ENCODE peak calls at places on chromosomes 7 and 10, in eight cellular contexts. Q, O, E, D, K, B, N and R are unnamed samples.

GRCh38 chr10:75211007-75211735 is 575 bp downstream of the VDAC2 start:
- DNase-seq in K (peak), D (no peak), O (peak), Q (peak), B (peak), E (peak), N (peak), R (no peak)

GRCh38 chr7:142537760-142538159 is 211.5 kb upstream of the PRSS1 start:
- DNase-seq in Q (no peak), N (no peak), E (no peak), D (no peak), B (no peak), O (no peak), K (no peak), R (no peak)

GRCh38 chr10:82037076-82037475 is 162.1 kb downstream of the NRG3 start:
- DNase-seq in K (no peak), B (no peak), O (no peak), D (no peak), N (no peak), Q (no peak), E (peak), R (no peak)

GRCh38 chr7:93150200-93150835 is 2.1 kb upstream of the SAMD9L start:
- DNase-seq in O (peak), K (peak), Q (no peak), D (no peak), B (no peak), E (no peak), N (no peak), R (no peak)

GRCh38 chr7:37440738-37441404 is 7.8 kb downstream of the ELMO1 start:
- DNase-seq in B (no peak), Q (peak), D (no peak), N (no peak), E (no peak), O (no peak), K (no peak), R (no peak)

GRCh38 chr10:1715821-1716220 is 21.5 kb downstream of the ADARB2 start:
- DNase-seq in E (no peak), K (no peak), O (peak), N (no peak), Q (no peak), B (no peak), D (no peak), R (no peak)

GRCh38 chr7:100974021-100974420 is 4.7 kb downstream of the MUC12 start:
- DNase-seq in N (no peak), B (no peak), D (no peak), E (no peak), O (peak), Q (no peak), K (no peak), R (no peak)

GRCh38 chr10:103668351-103669242 is 175.1 kb downstream of the NEURL1 start:
- DNase-seq in O (peak), Q (no peak), B (no peak), E (no peak), D (peak), N (no peak), K (peak), R (no peak)

GRCh38 chr7:1708640-1709249 is 38.7 kb downstream of the ELFN1 start:
- DNase-seq in E (no peak), D (no peak), B (peak), Q (no peak), N (no peak), K (no peak), O (peak), R (no peak)

GRCh38 chr7:54817125-54817524 is 58.1 kb upstream of the SEC61G start:
- DNase-seq in N (no peak), B (no peak), D (no peak), K (no peak), O (no peak), E (no peak), Q (no peak), R (no peak)

GRCh38 chr7:11713352-11713751 is 118.6 kb downstream of the THSD7A start:
- DNase-seq in K (no peak), N (no peak), D (no peak), B (no peak), Q (no peak), O (no peak), E (no peak), R (no peak)